ENCODE peak calls at places on chromosomes 2 and 18, in eight cellular contexts. J, A, D, P, K, E, M and W are unnamed samples.

GRCh38 chr2:20631617-20632307 is 19.1 kb downstream of the HS1BP3 start:
- DNase-seq in J (peak; percentile 12), A (no peak), D (no peak), P (no peak), K (no peak), E (no peak), M (no peak), W (no peak)

GRCh38 chr2:5125017-5125730 is 567.0 kb upstream of the SOX11 start:
- DNase-seq in J (no peak), A (no peak), D (no peak), P (no peak), K (no peak), E (no peak), M (no peak), W (no peak)

GRCh38 chr2:53877556-53877955 is 17.8 kb upstream of the GPR75 start:
- DNase-seq in J (no peak), A (no peak), D (no peak), P (no peak), K (no peak), E (no peak), M (no peak), W (no peak)

GRCh38 chr2:1645761-1646476 is 98.4 kb downstream of the PXDN start:
- DNase-seq in J (no peak), A (no peak), D (no peak), P (no peak), K (peak; percentile 46), E (no peak), M (peak; percentile 35), W (no peak)

GRCh38 chr18:31684279-31685096 is at the start of gene B4GALT6:
- DNase-seq in J (peak; percentile 48), A (peak; percentile 33), D (peak; percentile 46), P (peak; percentile 50), K (peak; percentile 88), E (peak; percentile 30), M (peak; percentile 53), W (no peak)

GRCh38 chr18:63683152-63683551 is 19.6 kb upstream of the SERPINB11 start:
- DNase-seq in J (no peak), A (no peak), D (peak; percentile 16), P (no peak), K (no peak), E (no peak), M (peak; percentile 62), W (no peak)

GRCh38 chr2:31033032-31033431 is 105.2 kb downstream of the GALNT14 start:
- DNase-seq in J (no peak), A (no peak), D (no peak), P (no peak), K (no peak), E (no peak), M (no peak), W (no peak)

GRCh38 chr2:187580462-187581124 is 26.4 kb upstream of the TFPI start:
- DNase-seq in J (no peak), A (no peak), D (peak; percentile 7), P (no peak), K (no peak), E (no peak), M (no peak), W (no peak)

GRCh38 chr2:72947947-72948346 is 30.6 kb downstream of the EMX1 start:
- DNase-seq in J (no peak), A (no peak), D (no peak), P (no peak), K (no peak), E (no peak), M (no peak), W (no peak)

GRCh38 chr2:230564805-230565779 is 147.6 kb upstream of the CAB39 start:
- DNase-seq in J (no peak), A (no peak), D (no peak), P (no peak), K (no peak), E (no peak), M (no peak), W (no peak)

GRCh38 chr2:68943581-68944568 is 8.8 kb downstream of the GKN2 start:
- DNase-seq in J (peak; percentile 50), A (peak; percentile 59), D (peak; percentile 66), P (peak; percentile 62), K (peak; percentile 32), E (peak; percentile 15), M (peak; percentile 50), W (peak; percentile 55)

GRCh38 chr18:7370812-7371211 is 139.9 kb downstream of the LRRC30 start:
- DNase-seq in J (peak; percentile 64), A (no peak), D (no peak), P (peak; percentile 23), K (no peak), E (peak; percentile 76), M (peak; percentile 62), W (no peak)

GRCh38 chr2:101113441-101114267 is 37.5 kb downstream of the TBC1D8 start:
- DNase-seq in J (no peak), A (peak; percentile 30), D (peak; percentile 82), P (peak; percentile 71), K (no peak), E (no peak), M (no peak), W (no peak)

GRCh38 chr18:55416791-55417190 is 171.2 kb downstream of the TCF4 start:
- DNase-seq in J (no peak), A (no peak), D (no peak), P (no peak), K (no peak), E (no peak), M (no peak), W (no peak)

GRCh38 chr18:55420665-55420964 is 167.4 kb downstream of the TCF4 start:
- DNase-seq in J (no peak), A (no peak), D (no peak), P (no peak), K (no peak), E (no peak), M (no peak), W (no peak)

GRCh38 chr18:55419939-55420664 is 167.9 kb downstream of the TCF4 start:
- DNase-seq in J (no peak), A (no peak), D (no peak), P (no peak), K (no peak), E (no peak), M (no peak), W (no peak)

GRCh38 chr18:55419132-55419938 is 168.7 kb downstream of the TCF4 start:
- DNase-seq in J (no peak), A (no peak), D (no peak), P (no peak), K (no peak), E (no peak), M (no peak), W (no peak)

GRCh38 chr18:55418439-55418838 is 169.6 kb downstream of the TCF4 start:
- DNase-seq in J (no peak), A (no peak), D (no peak), P (no peak), K (no peak), E (no peak), M (no peak), W (no peak)
- H3K4me1 ChIP-seq in J (peaks cover 26% of the 10 kb centered on the region), A (peaks cover 29% of the 10 kb centered on the region), D (no peaks in the 10 kb centered on the region), P (peaks cover 5% of the 10 kb centered on the region), K (no peaks in the 10 kb centered on the region), E (peaks cover 64% of the 10 kb centered on the region), M (no peaks in the 10 kb centered on the region), W (no peaks in the 10 kb centered on the region)

GRCh38 chr2:66014450-66014849 is 420.5 kb upstream of the MEIS1 start:
- DNase-seq in J (no peak), A (no peak), D (no peak), P (no peak), K (no peak), E (no peak), M (no peak), W (no peak)

GRCh38 chr2:66017763-66018162 is 417.2 kb upstream of the MEIS1 start:
- DNase-seq in J (no peak), A (no peak), D (no peak), P (no peak), K (no peak), E (no peak), M (no peak), W (no peak)

DNA sequence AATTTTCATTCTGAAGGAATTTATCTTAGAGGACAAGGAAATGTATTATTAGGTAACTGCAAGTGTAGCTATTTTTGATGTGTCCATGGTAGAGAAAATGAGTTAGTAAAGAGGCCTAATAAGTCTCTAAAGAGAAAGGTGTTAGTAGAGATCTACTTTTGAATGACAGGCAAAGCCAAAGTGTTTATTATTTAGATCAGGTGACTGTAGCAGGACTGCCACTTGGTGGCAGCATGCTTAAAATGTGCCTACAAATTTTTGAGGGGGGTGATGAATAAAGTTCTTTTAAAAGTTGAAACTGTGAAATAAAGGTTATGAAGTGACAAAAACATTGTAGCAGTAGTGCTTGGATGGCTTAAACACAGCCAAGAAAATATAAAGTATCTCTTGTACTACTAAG is 421.5 kb upstream of the MEIS1 start:
- DNase-seq in J (no peak), A (no peak), D (no peak), P (no peak), K (no peak), E (no peak), M (no peak), W (no peak)
- TF ChIP-seq CTCF in J (no peak), A (no peak), D (peak; percentile 40), P (no peak), K (no peak), E (no peak), M (peak; percentile 20), W (no peak)

GRCh38 chr2:182324665-182325064 is 102.2 kb downstream of the PDE1A start:
- DNase-seq in J (no peak), A (no peak), D (no peak), P (no peak), K (no peak), E (no peak), M (no peak), W (no peak)

GRCh38 chr2:182318466-182319309 is 108.1 kb downstream of the PDE1A start:
- DNase-seq in J (no peak), A (no peak), D (no peak), P (no peak), K (no peak), E (no peak), M (no peak), W (no peak)

GRCh38 chr2:182321096-182321495 is 105.7 kb downstream of the PDE1A start:
- DNase-seq in J (no peak), A (no peak), D (no peak), P (no peak), K (no peak), E (no peak), M (no peak), W (no peak)

GRCh38 chr2:182320106-182320505 is 106.7 kb downstream of the PDE1A start:
- DNase-seq in J (no peak), A (no peak), D (no peak), P (no peak), K (no peak), E (no peak), M (no peak), W (no peak)

GRCh38 chr2:182319556-182319955 is 107.3 kb downstream of the PDE1A start:
- DNase-seq in J (no peak), A (no peak), D (no peak), P (no peak), K (no peak), E (no peak), M (no peak), W (no peak)
- H3K4me1 ChIP-seq in J (no peaks in the 10 kb centered on the region), A (no peaks in the 10 kb centered on the region), D (peaks cover 5% of the 10 kb centered on the region), P (no peaks in the 10 kb centered on the region), K (no peaks in the 10 kb centered on the region), E (peaks cover 36% of the 10 kb centered on the region), M (no peaks in the 10 kb centered on the region), W (no peaks in the 10 kb centered on the region)

DNA sequence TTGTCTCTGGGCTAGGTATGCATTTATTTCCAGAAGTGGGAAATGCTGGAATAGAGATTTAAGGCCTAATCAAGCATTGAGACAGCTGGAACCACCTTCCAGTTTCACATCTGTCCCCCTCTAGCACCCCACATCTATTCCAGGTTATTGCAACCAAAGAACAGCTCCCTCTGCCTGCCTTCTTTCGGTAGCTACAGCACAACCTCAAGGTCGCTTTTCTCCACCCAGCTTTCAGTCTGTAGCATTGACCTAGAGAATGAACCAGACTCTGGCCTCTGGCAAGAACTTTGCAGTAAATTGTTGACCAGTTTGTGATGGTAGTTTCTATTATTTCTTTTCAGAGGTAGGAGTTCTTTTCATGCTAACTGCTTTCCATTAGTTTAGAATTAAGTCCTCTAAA is 484.2 kb downstream of the DLGAP1 start:
- DNase-seq in J (no peak), A (no peak), D (no peak), P (no peak), K (no peak), E (no peak), M (no peak), W (no peak)
- TF ChIP-seq CTCF in J (no peak), A (no peak), D (no peak), P (no peak), K (no peak), E (peak; percentile 15), M (peak; percentile 34), W (no peak)